ENCODE peak calls at places on chromosomes 6 and 20, in five cellular contexts. R is NCI-H1092 treated with DMSO at 0.1 percent for 48 hours, V is SJSA1, U is kidney tubule cell, C is fibroblast of mammary gland. M is an unnamed sample.

GRCh38 chr20:21106171-21106694 is at the start of gene LINC00237:
- DNase-seq in V (no peak), U (no peak), C (no peak), R (no peak), M (no peak)

GRCh38 chr6:11341867-11342266 is 109.4 kb upstream of the NEDD9 start:
- DNase-seq in R (no peak), V (no peak), U (peak; percentile 37), C (peak; percentile 61), M (no peak)

GRCh38 chr6:131694832-131695426 is 6.3 kb downstream of the OR2A4 start:
- DNase-seq in U (peak; percentile 63), R (peak; percentile 39), C (peak; percentile 79), V (peak; percentile 61), M (peak; percentile 86)

GRCh38 chr6:7556394-7557106 is 15.1 kb downstream of the DSP start:
- DNase-seq in U (no peak), C (no peak), V (no peak), R (no peak), M (no peak)

GRCh38 chr6:33772114-33772830 is 16.7 kb downstream of the LEMD2 start:
- DNase-seq in R (no peak), U (no peak), C (no peak), V (no peak), M (no peak)

GRCh38 chr20:58878399-58878798 is 25.9 kb downstream of the GNAS start:
- DNase-seq in C (no peak), R (no peak), V (no peak), U (no peak), M (no peak)

GRCh38 chr20:15582146-15582776 is 991.0 kb downstream of the KIF16B start:
- DNase-seq in R (no peak), C (no peak), U (peak; percentile 87), V (no peak), M (no peak)

GRCh38 chr20:62752671-62753501 is 43.4 kb upstream of the MRGBP start:
- DNase-seq in V (no peak), C (no peak), R (no peak), U (no peak), M (no peak)

GRCh38 chr20:3406481-3407425 is 716 bp downstream of the DNAAF9 start:
- DNase-seq in C (peak; percentile 83), R (peak; percentile 41), V (peak; percentile 66), U (no peak), M (peak; percentile 57)

GRCh38 chr6:139149383-139149782 is 14.5 kb downstream of the HECA start:
- DNase-seq in R (no peak), U (no peak), C (peak; percentile 72), V (no peak), M (no peak)

GRCh38 chr20:2387180-2387577 is 6.5 kb downstream of the TGM6 start:
- DNase-seq in U (peak; percentile 6), C (peak; percentile 43), R (no peak), V (peak; percentile 44), M (peak; percentile 76)

GRCh38 chr6:158408552-158409130 is 96.4 kb downstream of the TULP4 start:
- DNase-seq in R (no peak), V (peak; percentile 54), U (no peak), C (peak; percentile 93), M (no peak)

GRCh38 chr6:8195040-8195713 is 92.8 kb upstream of the EEF1E1 start:
- DNase-seq in C (no peak), U (no peak), R (no peak), V (peak; percentile 56), M (peak; percentile 60)

GRCh38 chr6:137176729-137177128 is 3.3 kb upstream of the IL22RA2 start:
- DNase-seq in V (no peak), C (no peak), U (no peak), R (no peak), M (no peak)

GRCh38 chr6:139064981-139065665 is 36.6 kb downstream of the ABRACL start:
- DNase-seq in U (no peak), V (no peak), R (no peak), C (no peak), M (no peak)

GRCh38 chr6:144718431-144718830 is 433.3 kb downstream of the UTRN start:
- DNase-seq in V (peak; percentile 19), U (peak; percentile 70), C (peak; percentile 52), R (no peak), M (no peak)